ENCODE peak calls at places on chromosome 21, in five cellular contexts. One of them, this sample, is unnamed.

GRCh38 chr21:43903451-43904091 is 38.5 kb downstream of the AGPAT3 start:
- DNase-seq in psoas muscle: peak
- DNase-seq in cardiac muscle cell: no peak
- DNase-seq in pancreas: no peak
- DNase-seq in fibroblast of mammary gland: no peak
- DNase-seq in this sample: no peak

GRCh38 chr21:42513985-42514882 is 582 bp downstream of the SLC37A1 start:
- DNase-seq in pancreas: peak
- DNase-seq in fibroblast of mammary gland: no peak
- DNase-seq in cardiac muscle cell: peak
- DNase-seq in psoas muscle: peak
- DNase-seq in this sample: peak

GRCh38 chr21:45505416-45506021 is 36.7 kb downstream of the SLC19A1 start:
- DNase-seq in fibroblast of mammary gland: no peak
- DNase-seq in pancreas: peak
- DNase-seq in psoas muscle: peak
- DNase-seq in cardiac muscle cell: no peak
- DNase-seq in this sample: no peak

GRCh38 chr21:44316277-44316900 is 16.5 kb downstream of the PFKL start:
- DNase-seq in fibroblast of mammary gland: no peak
- DNase-seq in pancreas: no peak
- DNase-seq in psoas muscle: no peak
- DNase-seq in cardiac muscle cell: no peak
- DNase-seq in this sample: no peak

GRCh38 chr21:27275294-27275927 is 308.5 kb upstream of the ADAMTS5 start:
- DNase-seq in pancreas: no peak
- DNase-seq in fibroblast of mammary gland: peak
- DNase-seq in cardiac muscle cell: no peak
- DNase-seq in psoas muscle: no peak
- DNase-seq in this sample: peak

GRCh38 chr21:44779417-44780139 is 22.0 kb downstream of the UBE2G2 start:
- DNase-seq in fibroblast of mammary gland: no peak
- DNase-seq in cardiac muscle cell: no peak
- DNase-seq in pancreas: no peak
- DNase-seq in psoas muscle: no peak
- DNase-seq in this sample: no peak

GRCh38 chr21:16194851-16195251 is 465.1 kb downstream of the USP25 start:
- DNase-seq in cardiac muscle cell: peak
- DNase-seq in psoas muscle: no peak
- DNase-seq in pancreas: no peak
- DNase-seq in fibroblast of mammary gland: peak
- DNase-seq in this sample: peak

GRCh38 chr21:28142692-28143091 is 850.0 kb downstream of the LTN1 start:
- DNase-seq in pancreas: no peak
- DNase-seq in psoas muscle: no peak
- DNase-seq in fibroblast of mammary gland: peak
- DNase-seq in cardiac muscle cell: no peak
- DNase-seq in this sample: peak

GRCh38 chr21:32653326-32653901 is 41.2 kb upstream of the CFAP298 start:
- DNase-seq in pancreas: no peak
- DNase-seq in cardiac muscle cell: peak
- DNase-seq in psoas muscle: no peak
- DNase-seq in fibroblast of mammary gland: peak
- DNase-seq in this sample: peak

GRCh38 chr21:15441060-15441493 is 288.7 kb upstream of the USP25 start:
- DNase-seq in fibroblast of mammary gland: no peak
- DNase-seq in pancreas: no peak
- DNase-seq in cardiac muscle cell: no peak
- DNase-seq in psoas muscle: no peak
- DNase-seq in this sample: no peak

DNA sequence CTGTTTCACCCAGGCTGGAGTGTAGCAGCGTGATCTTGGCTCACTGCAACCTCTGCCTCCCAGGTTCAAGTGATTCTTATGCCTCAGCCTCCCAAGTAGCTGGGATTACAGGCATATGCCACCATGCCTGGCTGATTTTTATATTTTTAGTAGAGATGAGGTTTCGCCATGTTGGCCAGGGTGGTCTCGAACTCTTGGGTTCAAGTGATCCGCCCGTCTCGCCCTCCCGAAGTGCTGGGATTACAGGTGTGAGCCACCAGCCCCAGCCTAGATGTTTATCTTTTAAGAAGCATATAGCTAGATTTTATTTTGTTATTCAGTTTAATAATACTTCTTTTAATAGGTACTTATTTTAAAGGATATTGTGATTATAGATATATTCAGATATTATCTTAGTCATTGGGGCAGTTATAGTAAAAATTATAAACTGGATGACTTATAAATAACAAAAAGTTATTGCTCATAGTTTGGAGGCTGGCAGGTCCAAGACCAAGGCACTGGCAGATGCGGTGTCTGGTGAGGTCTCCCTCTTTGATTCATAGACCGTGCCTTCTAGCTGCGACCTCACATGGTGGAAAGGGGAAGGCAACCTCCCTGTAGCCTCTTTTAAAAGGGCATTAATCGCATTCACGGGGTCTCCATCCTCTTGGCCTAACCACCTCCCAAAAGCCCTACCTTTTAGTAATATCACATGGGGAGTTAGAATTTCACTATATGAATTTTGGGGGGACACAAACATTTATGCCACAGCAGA is 3.1 kb upstream of the KCNE2 start:
- DNase-seq in pancreas: no peak
- DNase-seq in fibroblast of mammary gland: no peak
- DNase-seq in cardiac muscle cell: no peak
- DNase-seq in psoas muscle: no peak
- DNase-seq in this sample: no peak
- TF ChIP-seq CTCF in pancreas: no peak
- TF ChIP-seq CTCF in fibroblast of mammary gland: no peak
- TF ChIP-seq CTCF in cardiac muscle cell: no peak
- TF ChIP-seq CTCF in psoas muscle: no peak
- TF ChIP-seq CTCF in this sample: no peak

GRCh38 chr21:33859373-33860102 is 56.1 kb downstream of the ATP5PO start:
- DNase-seq in cardiac muscle cell: no peak
- DNase-seq in pancreas: no peak
- DNase-seq in fibroblast of mammary gland: no peak
- DNase-seq in psoas muscle: no peak
- DNase-seq in this sample: no peak
- TF ChIP-seq CTCF in cardiac muscle cell: no peak
- TF ChIP-seq CTCF in pancreas: no peak
- TF ChIP-seq CTCF in fibroblast of mammary gland: no peak
- TF ChIP-seq CTCF in psoas muscle: no peak
- TF ChIP-seq CTCF in this sample: no peak

DNA sequence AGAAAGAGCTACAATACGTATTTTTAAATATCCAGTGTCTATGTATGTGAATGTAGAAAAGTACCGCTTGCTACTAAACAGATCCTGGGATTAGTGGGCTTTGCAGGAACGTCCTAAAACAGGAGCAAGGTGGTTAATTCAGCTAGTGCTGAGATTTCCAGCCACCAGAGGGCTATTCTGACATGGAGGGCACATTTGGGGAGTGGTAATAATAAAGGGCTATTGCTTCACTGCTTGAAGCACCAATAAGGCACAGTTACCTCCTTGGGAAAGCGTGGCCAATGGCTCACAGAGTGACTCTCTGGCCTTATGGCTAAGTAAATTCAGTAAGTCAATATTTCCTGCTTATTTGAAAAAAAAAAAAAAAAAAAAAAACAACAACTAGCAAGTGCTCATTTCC is 152.4 kb downstream of the GABPA start:
- DNase-seq in pancreas: no peak
- DNase-seq in psoas muscle: no peak
- DNase-seq in cardiac muscle cell: no peak
- DNase-seq in fibroblast of mammary gland: peak
- DNase-seq in this sample: no peak
- TF ChIP-seq CTCF in pancreas: no peak
- TF ChIP-seq CTCF in psoas muscle: no peak
- TF ChIP-seq CTCF in cardiac muscle cell: no peak
- TF ChIP-seq CTCF in fibroblast of mammary gland: no peak
- TF ChIP-seq CTCF in this sample: no peak

GRCh38 chr21:29338256-29338655 is 39.5 kb downstream of the BACH1 start:
- DNase-seq in pancreas: no peak
- DNase-seq in cardiac muscle cell: no peak
- DNase-seq in psoas muscle: no peak
- DNase-seq in fibroblast of mammary gland: no peak
- DNase-seq in this sample: no peak

GRCh38 chr21:29346281-29346680 is 47.6 kb downstream of the BACH1 start:
- DNase-seq in cardiac muscle cell: no peak
- DNase-seq in psoas muscle: no peak
- DNase-seq in pancreas: no peak
- DNase-seq in fibroblast of mammary gland: no peak
- DNase-seq in this sample: no peak

GRCh38 chr21:29343517-29343916 is 44.8 kb downstream of the BACH1 start:
- DNase-seq in cardiac muscle cell: no peak
- DNase-seq in pancreas: no peak
- DNase-seq in fibroblast of mammary gland: peak
- DNase-seq in psoas muscle: no peak
- DNase-seq in this sample: no peak

GRCh38 chr21:29340228-29340627 is 41.5 kb downstream of the BACH1 start:
- DNase-seq in cardiac muscle cell: no peak
- DNase-seq in psoas muscle: no peak
- DNase-seq in fibroblast of mammary gland: peak
- DNase-seq in pancreas: no peak
- DNase-seq in this sample: no peak

GRCh38 chr21:29342394-29342957 is 43.8 kb downstream of the BACH1 start:
- DNase-seq in psoas muscle: peak
- DNase-seq in pancreas: no peak
- DNase-seq in fibroblast of mammary gland: peak
- DNase-seq in cardiac muscle cell: no peak
- DNase-seq in this sample: peak
- TF ChIP-seq CTCF in psoas muscle: no peak
- TF ChIP-seq CTCF in pancreas: no peak
- TF ChIP-seq CTCF in fibroblast of mammary gland: no peak
- TF ChIP-seq CTCF in cardiac muscle cell: no peak
- TF ChIP-seq CTCF in this sample: no peak

DNA sequence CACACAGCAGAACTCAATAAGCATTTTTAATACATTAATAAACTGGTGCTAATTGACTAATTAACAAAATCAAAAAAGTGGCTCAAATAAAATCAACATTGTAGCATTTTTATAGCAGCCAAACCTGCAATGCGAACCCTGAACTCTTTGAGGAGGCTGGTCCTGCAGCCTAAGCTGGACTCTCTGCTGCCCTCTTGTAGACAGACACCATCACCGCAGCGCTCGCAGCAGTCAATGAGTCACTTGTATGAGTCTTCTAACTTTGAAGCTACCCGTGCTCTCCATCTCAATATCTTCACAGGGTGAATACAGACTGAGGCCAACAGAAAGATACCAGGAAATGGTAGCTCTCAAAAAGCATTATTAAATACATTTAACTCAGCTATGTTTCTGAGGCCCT is 9.7 kb upstream of the KRTAP7-1 start:
- DNase-seq in fibroblast of mammary gland: peak
- DNase-seq in psoas muscle: no peak
- DNase-seq in pancreas: peak
- DNase-seq in cardiac muscle cell: peak
- DNase-seq in this sample: peak
- TF ChIP-seq CTCF in fibroblast of mammary gland: peak
- TF ChIP-seq CTCF in psoas muscle: no peak
- TF ChIP-seq CTCF in pancreas: peak
- TF ChIP-seq CTCF in cardiac muscle cell: no peak
- TF ChIP-seq CTCF in this sample: peak

DNA sequence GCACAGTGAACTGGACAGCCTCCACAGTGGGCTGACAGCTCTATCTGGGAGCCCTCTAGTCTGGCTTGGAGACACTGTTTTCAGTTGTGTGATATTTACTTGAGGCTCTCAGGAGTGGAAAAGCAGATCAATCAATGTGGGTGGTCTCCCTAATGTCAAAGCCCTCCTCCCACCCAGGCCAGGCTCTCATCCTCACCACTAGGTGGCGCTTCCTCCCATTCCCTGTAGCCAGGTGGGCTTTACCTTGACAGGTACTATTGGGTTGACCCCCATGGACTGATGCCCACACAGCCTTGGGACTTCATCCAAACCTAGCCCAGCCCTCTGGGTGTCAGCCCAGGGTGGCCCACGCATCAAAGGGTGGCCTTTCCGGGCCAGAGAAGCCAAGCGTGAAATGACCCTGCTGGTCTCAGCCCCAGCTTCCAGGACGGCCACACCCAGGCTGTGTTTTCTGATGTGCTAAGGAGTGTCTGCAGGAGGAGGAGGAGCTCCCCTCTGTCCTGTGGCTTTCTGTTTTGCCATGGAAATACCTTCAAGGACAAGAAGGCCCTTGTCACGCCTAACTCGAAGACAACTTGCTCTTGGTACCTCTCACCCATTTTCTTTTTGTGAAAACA is 54.0 kb downstream of the CLIC6 start:
- DNase-seq in pancreas: no peak
- DNase-seq in psoas muscle: no peak
- DNase-seq in cardiac muscle cell: no peak
- DNase-seq in fibroblast of mammary gland: no peak
- DNase-seq in this sample: no peak
- TF ChIP-seq CTCF in pancreas: peak
- TF ChIP-seq CTCF in psoas muscle: no peak
- TF ChIP-seq CTCF in cardiac muscle cell: peak
- TF ChIP-seq CTCF in fibroblast of mammary gland: peak
- TF ChIP-seq CTCF in this sample: peak

This sample was measured in epithelial cell of esophagus.